ENCODE peak calls at places on chromosomes 12 and 14, in five cellular contexts. A, B, N, T and K are unnamed samples.

GRCh38 chr12:55112378-55112777 is 13.8 kb upstream of the OR9K2 start:
- DNase-seq in A (no peak), B (no peak), N (no peak), T (no peak), K (no peak)

GRCh38 chr12:53939141-53940108 is 794 bp downstream of the HOXC13 start:
- DNase-seq in A (no peak), B (no peak), N (peak), T (no peak), K (no peak)

GRCh38 chr12:18430425-18431048 is 169.2 kb downstream of the PIK3C2G start:
- DNase-seq in A (peak), B (peak), N (peak), T (peak), K (peak)

GRCh38 chr14:96002511-96002884 is 36.7 kb upstream of the C14orf132 start:
- DNase-seq in A (no peak), B (no peak), N (no peak), T (no peak), K (no peak)

GRCh38 chr12:61934564-61934963 is 325.6 kb upstream of the USP15 start:
- DNase-seq in A (no peak), B (no peak), N (no peak), T (no peak), K (no peak)

GRCh38 chr12:114013601-114014345 is 47.6 kb upstream of the RBM19 start:
- DNase-seq in A (no peak), B (no peak), N (peak), T (no peak), K (no peak)

GRCh38 chr14:50260511-50260910 is 29.1 kb upstream of the SOS2 start:
- DNase-seq in A (no peak), B (no peak), N (peak), T (peak), K (no peak)

GRCh38 chr14:57470909-57471308 is 22.7 kb downstream of the CCDC198 start:
- DNase-seq in A (no peak), B (no peak), N (no peak), T (no peak), K (no peak)

GRCh38 chr12:109762071-109762672 is 48.5 kb downstream of the FAM222A start:
- DNase-seq in A (no peak), B (peak), N (no peak), T (no peak), K (no peak)

GRCh38 chr14:26765768-26766550 is 168.1 kb upstream of the NOVA1 start:
- DNase-seq in A (peak), B (no peak), N (no peak), T (peak), K (no peak)

GRCh38 chr12:98492580-98493140 is 22.7 kb upstream of the TMPO start:
- DNase-seq in A (no peak), B (no peak), N (no peak), T (no peak), K (no peak)

GRCh38 chr12:123546281-123546680 is 12.8 kb upstream of the RILPL1 start:
- DNase-seq in A (no peak), B (no peak), N (no peak), T (peak), K (no peak)

GRCh38 chr12:123543541-123543940 is 10.0 kb upstream of the RILPL1 start:
- DNase-seq in A (no peak), B (no peak), N (no peak), T (no peak), K (no peak)

GRCh38 chr12:123540899-123541662 is 7.6 kb upstream of the RILPL1 start:
- DNase-seq in A (no peak), B (no peak), N (no peak), T (no peak), K (no peak)
- TF ChIP-seq CTCF in A (no peak), B (no peak), N (no peak), T (no peak), K (no peak)

GRCh38 chr12:93572712-93573551 is 457 bp downstream of the SOCS2 start:
- DNase-seq in A (no peak), B (peak), N (peak), T (no peak), K (peak)
- TF ChIP-seq CTCF in A (no peak), B (no peak), N (no peak), T (no peak), K (no peak)

DNA sequence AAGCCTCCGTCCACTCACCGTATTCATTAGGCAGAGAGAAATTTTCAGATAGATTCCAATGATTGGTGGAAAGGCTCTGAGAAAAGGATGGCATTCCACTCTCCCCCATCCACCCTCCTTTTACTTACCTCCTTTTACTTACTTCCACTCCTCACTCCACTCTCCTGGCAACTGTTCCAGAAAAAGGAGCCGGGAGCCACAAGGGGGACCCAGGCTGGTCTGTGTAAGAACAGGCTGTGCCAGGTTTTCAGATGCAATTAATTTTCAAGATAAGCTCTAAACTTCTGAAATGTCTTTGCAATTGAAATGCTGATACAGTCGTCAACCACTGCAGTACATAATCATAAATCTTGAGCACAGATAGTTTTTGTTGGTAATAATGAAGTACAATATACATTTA is 248.8 kb downstream of the ANO6 start:
- DNase-seq in A (no peak), B (no peak), N (no peak), T (no peak), K (no peak)
- TF ChIP-seq CTCF in A (peak), B (no peak), N (no peak), T (peak), K (no peak)

DNA sequence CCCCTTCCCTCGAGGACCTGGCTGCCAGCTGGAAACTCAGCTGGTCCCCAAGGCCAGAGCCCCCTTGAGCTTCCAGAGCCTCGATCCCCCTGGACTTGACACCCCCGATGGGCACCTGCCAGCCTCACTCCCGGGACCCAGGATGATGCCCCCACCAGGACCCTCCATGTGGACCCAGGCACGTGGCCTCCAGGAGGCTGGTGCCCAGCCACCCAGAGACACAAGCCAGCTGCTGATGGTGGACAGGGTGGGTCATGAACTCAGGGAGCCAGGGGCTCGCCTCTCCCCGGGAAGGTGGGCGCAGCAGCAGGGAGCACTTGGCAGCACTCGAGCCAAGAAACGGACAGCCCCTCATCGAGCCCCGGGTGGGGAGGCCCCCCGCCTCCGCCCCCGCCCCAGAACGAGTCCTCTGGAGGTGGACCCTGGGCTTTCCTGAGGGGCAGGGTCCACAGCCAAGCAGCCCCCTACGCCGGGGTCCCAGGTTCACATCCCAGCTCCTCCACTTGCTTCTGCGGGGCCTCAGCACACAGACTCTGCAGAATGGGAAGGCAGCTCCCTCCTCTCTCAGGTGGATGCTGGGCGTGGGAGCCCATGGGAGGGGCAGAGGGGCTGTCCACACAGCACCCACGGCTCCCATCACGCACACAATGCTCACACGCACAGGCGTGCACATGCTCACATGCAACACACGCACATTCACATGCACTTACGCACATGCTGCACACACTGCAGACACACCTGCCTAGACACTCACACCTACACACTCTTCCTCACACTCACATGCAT is 12.1 kb downstream of the C14orf180 start:
- DNase-seq in A (no peak), B (no peak), N (no peak), T (no peak), K (peak)
- TF ChIP-seq CTCF in A (no peak), B (no peak), N (no peak), T (no peak), K (no peak)

GRCh38 chr12:4588916-4589315 is 26.9 kb downstream of the DYRK4 start:
- DNase-seq in A (no peak), B (no peak), N (no peak), T (no peak), K (no peak)

GRCh38 chr12:4584896-4585295 is 22.9 kb downstream of the DYRK4 start:
- DNase-seq in A (no peak), B (no peak), N (no peak), T (no peak), K (no peak)

GRCh38 chr12:4584281-4584680 is 22.3 kb downstream of the DYRK4 start:
- DNase-seq in A (no peak), B (no peak), N (no peak), T (no peak), K (no peak)

GRCh38 chr12:4586500-4586899 is 24.5 kb downstream of the DYRK4 start:
- DNase-seq in A (no peak), B (no peak), N (no peak), T (no peak), K (no peak)

GRCh38 chr12:4587108-4587507 is 25.1 kb downstream of the DYRK4 start:
- DNase-seq in A (no peak), B (no peak), N (no peak), T (no peak), K (no peak)
- TF ChIP-seq CTCF in A (no peak), B (no peak), N (no peak), T (no peak), K (no peak)

GRCh38 chr14:91142214-91142668 is 28.4 kb downstream of the DGLUCY start:
- DNase-seq in A (no peak), B (no peak), N (no peak), T (no peak), K (no peak)

GRCh38 chr14:91144425-91145145 is 30.7 kb downstream of the DGLUCY start:
- DNase-seq in A (no peak), B (no peak), N (peak), T (peak), K (no peak)

GRCh38 chr14:91145396-91146160 is 31.7 kb downstream of the DGLUCY start:
- DNase-seq in A (no peak), B (no peak), N (no peak), T (no peak), K (no peak)

GRCh38 chr14:91146661-91147060 is 32.8 kb downstream of the DGLUCY start:
- DNase-seq in A (no peak), B (no peak), N (no peak), T (no peak), K (no peak)

DNA sequence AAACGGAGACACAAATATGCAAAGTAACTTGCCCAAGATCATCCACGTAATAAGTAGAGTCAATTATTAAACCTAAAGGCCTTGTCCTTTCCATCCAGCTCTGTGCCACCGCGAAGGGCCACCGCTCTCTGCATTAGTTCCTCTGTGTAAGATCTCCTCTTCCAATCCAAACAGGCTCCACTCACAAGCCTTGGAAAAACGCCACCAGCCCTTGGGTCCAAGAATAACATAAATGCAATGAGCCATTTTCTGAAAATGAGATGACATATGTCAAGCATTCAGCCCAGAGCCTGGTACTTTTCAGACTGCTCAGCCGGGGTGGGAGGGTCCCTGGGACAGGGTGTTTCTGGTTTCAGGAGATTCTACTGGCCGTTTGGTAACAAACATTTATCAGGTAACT is 30.0 kb downstream of the DGLUCY start:
- DNase-seq in A (no peak), B (no peak), N (no peak), T (no peak), K (no peak)
- TF ChIP-seq CTCF in A (no peak), B (no peak), N (no peak), T (no peak), K (no peak)

GRCh38 chr12:123085730-123086487 is 65.0 kb downstream of the PITPNM2 start:
- DNase-seq in A (peak), B (no peak), N (no peak), T (no peak), K (no peak)
- TF ChIP-seq CTCF in A (no peak), B (no peak), N (no peak), T (no peak), K (no peak)

DNA sequence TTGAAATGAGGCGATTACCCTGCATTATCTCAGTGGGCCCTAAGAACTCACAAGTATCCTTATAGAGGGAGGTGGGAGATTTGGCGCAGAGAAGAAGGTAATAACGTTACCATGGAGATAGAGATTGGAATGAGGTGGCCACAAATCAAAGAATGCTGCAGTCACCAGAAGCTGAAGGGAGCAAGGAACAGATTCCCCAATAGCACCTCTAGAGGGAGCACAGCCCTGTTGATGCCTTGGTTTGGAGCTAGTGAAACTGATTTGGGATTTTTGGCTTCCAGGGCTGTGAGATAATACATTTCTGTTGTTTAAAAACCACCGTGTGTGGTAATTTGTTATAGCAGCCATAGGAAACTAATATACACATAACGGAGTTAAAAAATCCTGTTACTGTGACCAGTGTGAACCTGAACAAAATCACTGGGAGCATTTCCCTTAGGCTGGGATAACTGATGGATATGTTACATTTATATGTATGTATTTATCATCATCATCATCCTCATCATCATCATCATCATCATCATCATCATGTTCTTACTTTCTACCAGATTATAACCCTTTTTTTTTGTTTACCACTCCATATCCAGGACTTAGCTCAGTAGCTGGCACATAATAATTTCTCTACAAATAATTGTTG is 100.3 kb downstream of the LIN7A start:
- DNase-seq in A (no peak), B (peak), N (peak), T (peak), K (peak)
- TF ChIP-seq CTCF in A (peak), B (peak), N (peak), T (peak), K (peak)